ENCODE peak calls at places on chromosomes 2 and 18, in seven cellular contexts. One of them, this sample, is unnamed.

GRCh38 chr2:204972606-204973336 is 427.5 kb downstream of the PARD3B start:
- DNase-seq in heart right ventricle: no peak
- DNase-seq in ascending aorta: no peak
- DNase-seq in AG04450: no peak
- DNase-seq in foreskin fibroblast: no peak
- DNase-seq in lower lobe of right lung: no peak
- DNase-seq in HCT116: no peak
- DNase-seq in this sample: no peak

GRCh38 chr18:1965016-1965415 is 606.3 kb downstream of the METTL4 start:
- DNase-seq in heart right ventricle: no peak
- DNase-seq in ascending aorta: no peak
- DNase-seq in AG04450: no peak
- DNase-seq in foreskin fibroblast: no peak
- DNase-seq in lower lobe of right lung: no peak
- DNase-seq in HCT116: no peak
- DNase-seq in this sample: no peak

GRCh38 chr2:10499911-10500521 is 51.9 kb upstream of the ODC1 start:
- DNase-seq in heart right ventricle: no peak
- DNase-seq in ascending aorta: no peak
- DNase-seq in AG04450: no peak
- DNase-seq in foreskin fibroblast: no peak
- DNase-seq in lower lobe of right lung: no peak
- DNase-seq in HCT116: no peak
- DNase-seq in this sample: no peak

GRCh38 chr18:22946841-22947240 is 13.7 kb downstream of the RBBP8 start:
- DNase-seq in heart right ventricle: no peak
- DNase-seq in ascending aorta: no peak
- DNase-seq in AG04450: no peak
- DNase-seq in foreskin fibroblast: peak
- DNase-seq in lower lobe of right lung: no peak
- DNase-seq in HCT116: no peak
- DNase-seq in this sample: no peak

GRCh38 chr18:58080516-58080915 is 36.5 kb downstream of the NEDD4L start:
- DNase-seq in heart right ventricle: no peak
- DNase-seq in ascending aorta: no peak
- DNase-seq in AG04450: no peak
- DNase-seq in foreskin fibroblast: no peak
- DNase-seq in lower lobe of right lung: no peak
- DNase-seq in HCT116: no peak
- DNase-seq in this sample: no peak

GRCh38 chr2:71882949-71883472 is 264.7 kb downstream of the CYP26B1 start:
- DNase-seq in heart right ventricle: peak
- DNase-seq in ascending aorta: no peak
- DNase-seq in AG04450: peak
- DNase-seq in foreskin fibroblast: peak
- DNase-seq in lower lobe of right lung: peak
- DNase-seq in HCT116: peak
- DNase-seq in this sample: peak

GRCh38 chr2:64207573-64207972 is 63.4 kb upstream of the PELI1 start:
- DNase-seq in heart right ventricle: no peak
- DNase-seq in ascending aorta: no peak
- DNase-seq in AG04450: no peak
- DNase-seq in foreskin fibroblast: no peak
- DNase-seq in lower lobe of right lung: no peak
- DNase-seq in HCT116: no peak
- DNase-seq in this sample: no peak

GRCh38 chr2:225254363-225254762 is 145.1 kb upstream of the NYAP2 start:
- DNase-seq in heart right ventricle: no peak
- DNase-seq in ascending aorta: no peak
- DNase-seq in AG04450: no peak
- DNase-seq in foreskin fibroblast: no peak
- DNase-seq in lower lobe of right lung: no peak
- DNase-seq in HCT116: no peak
- DNase-seq in this sample: no peak

GRCh38 chr2:222952204-222952603 is 91.4 kb downstream of the ACSL3 start:
- DNase-seq in heart right ventricle: no peak
- DNase-seq in ascending aorta: no peak
- DNase-seq in AG04450: no peak
- DNase-seq in foreskin fibroblast: no peak
- DNase-seq in lower lobe of right lung: no peak
- DNase-seq in HCT116: no peak
- DNase-seq in this sample: no peak

GRCh38 chr2:200862532-200863000 is 1.9 kb downstream of the CLK1 start:
- DNase-seq in heart right ventricle: no peak
- DNase-seq in ascending aorta: peak
- DNase-seq in AG04450: no peak
- DNase-seq in foreskin fibroblast: peak
- DNase-seq in lower lobe of right lung: no peak
- DNase-seq in HCT116: no peak
- DNase-seq in this sample: no peak

GRCh38 chr18:33588361-33588760 is 10.3 kb downstream of the ASXL3 start:
- DNase-seq in heart right ventricle: no peak
- DNase-seq in ascending aorta: no peak
- DNase-seq in AG04450: no peak
- DNase-seq in foreskin fibroblast: no peak
- DNase-seq in lower lobe of right lung: no peak
- DNase-seq in HCT116: no peak
- DNase-seq in this sample: no peak

GRCh38 chr2:64836566-64836965 is 152.6 kb upstream of the SLC1A4 start:
- DNase-seq in heart right ventricle: no peak
- DNase-seq in ascending aorta: no peak
- DNase-seq in AG04450: no peak
- DNase-seq in foreskin fibroblast: no peak
- DNase-seq in lower lobe of right lung: no peak
- DNase-seq in HCT116: no peak
- DNase-seq in this sample: no peak

GRCh38 chr2:237254911-237255578 is 158.9 kb downstream of the COL6A3 start:
- DNase-seq in heart right ventricle: no peak
- DNase-seq in ascending aorta: no peak
- DNase-seq in AG04450: no peak
- DNase-seq in foreskin fibroblast: peak
- DNase-seq in lower lobe of right lung: no peak
- DNase-seq in HCT116: no peak
- DNase-seq in this sample: no peak

GRCh38 chr2:176638167-176639015 is 369.1 kb downstream of the MTX2 start:
- DNase-seq in heart right ventricle: peak
- DNase-seq in ascending aorta: no peak
- DNase-seq in AG04450: peak
- DNase-seq in foreskin fibroblast: peak
- DNase-seq in lower lobe of right lung: peak
- DNase-seq in HCT116: no peak
- DNase-seq in this sample: peak

GRCh38 chr18:22347624-22348511 is 69.8 kb downstream of the CTAGE1 start:
- DNase-seq in heart right ventricle: peak
- DNase-seq in ascending aorta: no peak
- DNase-seq in AG04450: no peak
- DNase-seq in foreskin fibroblast: peak
- DNase-seq in lower lobe of right lung: no peak
- DNase-seq in HCT116: no peak
- DNase-seq in this sample: peak

GRCh38 chr2:145258903-145259579 is 739.1 kb upstream of the ZEB2 start:
- DNase-seq in heart right ventricle: no peak
- DNase-seq in ascending aorta: no peak
- DNase-seq in AG04450: no peak
- DNase-seq in foreskin fibroblast: peak
- DNase-seq in lower lobe of right lung: no peak
- DNase-seq in HCT116: no peak
- DNase-seq in this sample: no peak

GRCh38 chr2:228615501-228615900 is 434.0 kb upstream of the SPHKAP start:
- DNase-seq in heart right ventricle: no peak
- DNase-seq in ascending aorta: no peak
- DNase-seq in AG04450: no peak
- DNase-seq in foreskin fibroblast: peak
- DNase-seq in lower lobe of right lung: no peak
- DNase-seq in HCT116: no peak
- DNase-seq in this sample: no peak

GRCh38 chr2:42443980-42444379 is 49.8 kb downstream of the KCNG3 start:
- DNase-seq in heart right ventricle: no peak
- DNase-seq in ascending aorta: no peak
- DNase-seq in AG04450: no peak
- DNase-seq in foreskin fibroblast: no peak
- DNase-seq in lower lobe of right lung: no peak
- DNase-seq in HCT116: no peak
- DNase-seq in this sample: no peak

GRCh38 chr2:220188031-220188430 is 560.6 kb downstream of the SLC4A3 start:
- DNase-seq in heart right ventricle: no peak
- DNase-seq in ascending aorta: no peak
- DNase-seq in AG04450: no peak
- DNase-seq in foreskin fibroblast: peak
- DNase-seq in lower lobe of right lung: no peak
- DNase-seq in HCT116: no peak
- DNase-seq in this sample: no peak

GRCh38 chr2:170582747-170583463 is 132.2 kb upstream of the SP5 start:
- DNase-seq in heart right ventricle: no peak
- DNase-seq in ascending aorta: no peak
- DNase-seq in AG04450: no peak
- DNase-seq in foreskin fibroblast: no peak
- DNase-seq in lower lobe of right lung: no peak
- DNase-seq in HCT116: no peak
- DNase-seq in this sample: no peak

GRCh38 chr2:77579076-77579769 is 57.0 kb upstream of the LRRTM4 start:
- DNase-seq in heart right ventricle: no peak
- DNase-seq in ascending aorta: no peak
- DNase-seq in AG04450: no peak
- DNase-seq in foreskin fibroblast: no peak
- DNase-seq in lower lobe of right lung: no peak
- DNase-seq in HCT116: no peak
- DNase-seq in this sample: no peak

GRCh38 chr2:231270221-231271114 is 72.0 kb downstream of the ARMC9 start:
- DNase-seq in heart right ventricle: no peak
- DNase-seq in ascending aorta: no peak
- DNase-seq in AG04450: no peak
- DNase-seq in foreskin fibroblast: peak
- DNase-seq in lower lobe of right lung: no peak
- DNase-seq in HCT116: no peak
- DNase-seq in this sample: no peak
- H3K4me3 ChIP-seq in heart right ventricle: no peak
- H3K4me3 ChIP-seq in ascending aorta: no peak
- H3K4me3 ChIP-seq in AG04450: no peak
- H3K4me3 ChIP-seq in foreskin fibroblast: no peak
- H3K4me3 ChIP-seq in lower lobe of right lung: peak
- H3K4me3 ChIP-seq in HCT116: no peak
- H3K4me3 ChIP-seq in this sample: peak

GRCh38 chr2:240205763-240206162 is 65.3 kb upstream of the OTOS start:
- DNase-seq in heart right ventricle: no peak
- DNase-seq in ascending aorta: no peak
- DNase-seq in AG04450: no peak
- DNase-seq in foreskin fibroblast: no peak
- DNase-seq in lower lobe of right lung: no peak
- DNase-seq in HCT116: no peak
- DNase-seq in this sample: no peak
- H3K4me3 ChIP-seq in heart right ventricle: no peak
- H3K4me3 ChIP-seq in ascending aorta: no peak
- H3K4me3 ChIP-seq in AG04450: no peak
- H3K4me3 ChIP-seq in foreskin fibroblast: no peak
- H3K4me3 ChIP-seq in lower lobe of right lung: no peak
- H3K4me3 ChIP-seq in HCT116: no peak
- H3K4me3 ChIP-seq in this sample: no peak

DNA sequence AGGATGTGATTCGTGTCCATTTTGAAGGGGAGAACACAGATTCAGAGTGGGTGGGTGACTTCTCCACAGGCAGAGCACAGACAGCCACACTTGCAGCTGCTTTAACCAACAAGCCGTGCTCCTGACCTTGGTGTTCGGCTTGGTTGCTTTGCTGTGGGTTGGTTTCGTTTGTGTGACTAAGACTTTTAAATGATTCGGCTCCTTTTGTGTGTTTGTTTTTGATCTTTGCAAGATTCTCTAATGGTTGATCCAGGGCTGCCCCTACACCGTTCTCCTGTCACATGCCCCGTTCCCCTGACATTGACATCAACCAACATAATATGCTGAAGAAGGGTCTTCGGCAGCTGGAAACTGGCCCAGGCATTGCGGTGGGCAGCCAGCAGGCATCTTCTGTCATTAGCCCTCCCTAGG is 95.9 kb upstream of the MBOAT2 start:
- DNase-seq in heart right ventricle: no peak
- DNase-seq in ascending aorta: no peak
- DNase-seq in AG04450: no peak
- DNase-seq in foreskin fibroblast: no peak
- DNase-seq in lower lobe of right lung: no peak
- DNase-seq in HCT116: no peak
- DNase-seq in this sample: no peak
- H3K4me3 ChIP-seq in heart right ventricle: no peak
- H3K4me3 ChIP-seq in ascending aorta: no peak
- H3K4me3 ChIP-seq in AG04450: no peak
- H3K4me3 ChIP-seq in foreskin fibroblast: no peak
- H3K4me3 ChIP-seq in lower lobe of right lung: no peak
- H3K4me3 ChIP-seq in HCT116: no peak
- H3K4me3 ChIP-seq in this sample: no peak

DNA sequence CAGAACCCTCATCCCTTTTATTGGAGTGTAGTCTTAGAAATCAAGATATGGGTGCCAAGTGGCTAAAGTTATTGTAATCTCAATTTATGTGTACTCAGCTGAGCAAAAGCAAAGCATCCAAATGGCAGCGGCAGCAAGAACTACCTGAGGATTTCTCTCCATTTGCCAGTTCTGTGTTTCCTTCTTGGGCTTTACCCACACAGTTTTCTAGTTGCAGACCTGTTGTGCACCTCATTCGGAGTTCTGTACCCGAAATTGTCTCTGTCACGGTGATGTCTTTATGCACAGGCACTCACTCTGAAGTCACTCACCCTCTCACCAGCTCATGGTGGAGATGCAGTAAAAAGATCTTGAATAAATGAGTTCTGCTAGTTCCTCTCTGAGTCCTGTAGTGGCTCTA is 43.6 kb downstream of the INPP4A start:
- DNase-seq in heart right ventricle: no peak
- DNase-seq in ascending aorta: no peak
- DNase-seq in AG04450: no peak
- DNase-seq in foreskin fibroblast: no peak
- DNase-seq in lower lobe of right lung: no peak
- DNase-seq in HCT116: no peak
- DNase-seq in this sample: no peak
- H3K4me3 ChIP-seq in heart right ventricle: no peak
- H3K4me3 ChIP-seq in ascending aorta: no peak
- H3K4me3 ChIP-seq in AG04450: no peak
- H3K4me3 ChIP-seq in foreskin fibroblast: no peak
- H3K4me3 ChIP-seq in lower lobe of right lung: no peak
- H3K4me3 ChIP-seq in HCT116: no peak
- H3K4me3 ChIP-seq in this sample: no peak

GRCh38 chr2:40512246-40512645 is 60.4 kb upstream of the SLC8A1 start:
- DNase-seq in heart right ventricle: no peak
- DNase-seq in ascending aorta: no peak
- DNase-seq in AG04450: no peak
- DNase-seq in foreskin fibroblast: peak
- DNase-seq in lower lobe of right lung: no peak
- DNase-seq in HCT116: no peak
- DNase-seq in this sample: no peak
- H3K4me3 ChIP-seq in heart right ventricle: peak
- H3K4me3 ChIP-seq in ascending aorta: peak
- H3K4me3 ChIP-seq in AG04450: no peak
- H3K4me3 ChIP-seq in foreskin fibroblast: peak
- H3K4me3 ChIP-seq in lower lobe of right lung: peak
- H3K4me3 ChIP-seq in HCT116: no peak
- H3K4me3 ChIP-seq in this sample: peak